ENCODE peak calls at places on chromosomes 4 and X, in five cellular contexts. T, N, V, H and D are unnamed samples.

GRCh38 chr4:10273030-10273429 is 156.4 kb upstream of the WDR1 start:
- DNase-seq in H (no peak), T (no peak), N (no peak), V (no peak), D (no peak)

GRCh38 chr4:168124008-168124641 is 31.8 kb downstream of the ANXA10 start:
- DNase-seq in H (peak; percentile 44), V (no peak), T (no peak), N (no peak), D (no peak)

GRCh38 chrX:48833531-48834138 is 1.8 kb downstream of the PCSK1N start:
- DNase-seq in V (no peak), N (no peak), H (peak; percentile 7), T (no peak), D (no peak)

GRCh38 chr4:138749303-138749702 is 266.3 kb upstream of the NOCT start:
- DNase-seq in V (peak; percentile 55), H (peak; percentile 80), N (no peak), T (no peak), D (no peak)

GRCh38 chr4:150874386-150875226 is 140.5 kb downstream of the LRBA start:
- DNase-seq in T (no peak), N (no peak), H (peak; percentile 36), V (no peak), D (no peak)

GRCh38 chrX:81304545-81304944 is 102.6 kb downstream of the SH3BGRL start:
- DNase-seq in V (no peak), T (no peak), N (no peak), H (no peak), D (no peak)

GRCh38 chr4:30116401-30116800 is 603.8 kb upstream of the PCDH7 start:
- DNase-seq in V (no peak), N (no peak), T (no peak), H (no peak), D (no peak)

GRCh38 chr4:25860586-25861421 is 2.0 kb downstream of the SEL1L3 start:
- DNase-seq in N (no peak), T (peak; percentile 40), V (no peak), H (peak; percentile 55), D (peak; percentile 73)

GRCh38 chr4:77418333-77418732 is 187.3 kb upstream of the CXCL13 start:
- DNase-seq in N (no peak), V (no peak), H (no peak), T (no peak), D (peak; percentile 5)

GRCh38 chr4:100299441-100299840 is 109.2 kb upstream of the DDIT4L start:
- DNase-seq in H (no peak), V (no peak), T (no peak), N (no peak), D (no peak)

GRCh38 chrX:47380268-47380667 is 9.9 kb downstream of the ZNF157 start:
- DNase-seq in N (no peak), T (no peak), V (no peak), H (no peak), D (no peak)

GRCh38 chrX:26778320-26778888 is 562.4 kb downstream of the MAGEB5 start:
- DNase-seq in V (no peak), H (no peak), N (no peak), T (peak; percentile 12), D (peak; percentile 19)

GRCh38 chr4:86043755-86044592 is 315.9 kb downstream of the MAPK10 start:
- DNase-seq in H (peak; percentile 68), N (peak; percentile 58), T (peak; percentile 31), V (peak; percentile 64), D (peak; percentile 57)

GRCh38 chrX:38941675-38942074 is 140.4 kb downstream of the MID1IP1 start:
- DNase-seq in V (peak; percentile 6), N (no peak), H (peak; percentile 47), T (no peak), D (no peak)

GRCh38 chrX:38514014-38514854 is 47.1 kb upstream of the TSPAN7 start:
- DNase-seq in T (no peak), V (no peak), H (no peak), N (no peak), D (no peak)

GRCh38 chr4:112633477-112634235 is 3.1 kb downstream of the ZGRF1 start:
- DNase-seq in H (peak; percentile 71), N (peak; percentile 44), T (no peak), V (peak; percentile 53), D (peak; percentile 44)

GRCh38 chr4:10015140-10015753 is 6.0 kb downstream of the SLC2A9 start:
- DNase-seq in N (peak; percentile 64), V (no peak), H (peak; percentile 58), T (no peak), D (peak; percentile 36)

GRCh38 chr4:80471701-80472100 is 136.2 kb downstream of the CFAP299 start:
- DNase-seq in N (peak; percentile 63), H (peak; percentile 47), T (no peak), V (peak; percentile 15), D (peak; percentile 41)

GRCh38 chrX:102658551-102658950 is 7.3 kb downstream of the GPRASP1 start:
- DNase-seq in T (no peak), V (peak; percentile 24), N (no peak), H (peak; percentile 8), D (no peak)

GRCh38 chr4:171594293-171594692 is 218.9 kb upstream of the GALNTL6 start:
- DNase-seq in N (no peak), V (no peak), H (no peak), T (no peak), D (no peak)

GRCh38 chr4:3300198-3300671 is 7.4 kb downstream of the RGS12 start:
- DNase-seq in N (no peak), V (no peak), T (no peak), H (no peak), D (no peak)

GRCh38 chr4:147461161-147461560 is 19.7 kb upstream of the EDNRA start:
- DNase-seq in V (no peak), H (no peak), T (no peak), N (no peak), D (no peak)

GRCh38 chr4:59966758-59967157 is 1233.4 kb upstream of the ADGRL3 start:
- DNase-seq in T (no peak), V (no peak), H (no peak), N (no peak), D (no peak)

GRCh38 chrX:134671207-134671750 is 13.0 kb upstream of the PLAC1 start:
- DNase-seq in H (no peak), T (no peak), N (no peak), V (peak; percentile 65), D (no peak)

GRCh38 chr4:17475481-17475880 is 36.4 kb downstream of the QDPR start:
- DNase-seq in V (no peak), N (no peak), H (peak; percentile 48), T (no peak), D (no peak)

GRCh38 chr4:54567327-54567726 is 90.4 kb upstream of the KIT start:
- DNase-seq in V (no peak), T (no peak), H (no peak), N (no peak), D (no peak)

DNA sequence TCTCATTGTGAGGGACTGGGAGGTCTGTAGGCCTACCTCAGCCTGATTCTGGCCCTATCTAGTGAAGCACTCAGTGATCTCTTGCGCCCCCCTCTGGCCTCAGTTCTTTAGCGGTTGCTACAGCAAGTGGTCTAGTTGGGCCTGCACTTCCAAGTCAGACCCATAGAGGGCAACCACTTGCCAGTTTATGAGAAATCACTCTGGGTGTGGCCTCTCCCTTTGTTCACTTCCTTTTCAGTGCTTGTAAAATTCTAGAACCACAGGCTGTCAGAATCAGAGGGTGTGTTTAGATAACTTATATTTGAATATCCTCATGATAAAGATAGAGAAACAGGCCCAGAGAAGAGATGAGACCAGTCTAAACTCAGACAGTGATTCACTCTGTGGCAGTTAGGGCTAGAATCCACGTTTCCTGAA is 60.9 kb upstream of the LAS1L start:
- DNase-seq in N (peak; percentile 96), H (peak; percentile 94), T (peak; percentile 84), V (peak; percentile 91), D (peak; percentile 91)
- H2AFZ ChIP-seq in N (peak overlapping the region; percentile 47), H (no peak overlapping the region), T (peak overlapping the region; percentile 64), V (no peak overlapping the region), D (peak overlapping the region; percentile 86)

GRCh38 chrX:50747471-50747900 is 66.5 kb downstream of the SHROOM4 start:
- DNase-seq in V (peak; percentile 35), H (peak; percentile 19), N (no peak), T (peak; percentile 30), D (peak; percentile 4)
- H3K4me2 ChIP-seq in V (no peak overlapping the region), H (no peak overlapping the region), N (no peak overlapping the region), T (no peak overlapping the region), D (no peak overlapping the region)

GRCh38 chr4:8861576-8862279 is 9.9 kb downstream of the HMX1 start:
- DNase-seq in N (no peak), T (no peak), V (no peak), H (no peak), D (no peak)
- H2AFZ ChIP-seq in N (no peak overlapping the region), T (no peak overlapping the region), V (no peak overlapping the region), H (no peak overlapping the region), D (no peak overlapping the region)

DNA sequence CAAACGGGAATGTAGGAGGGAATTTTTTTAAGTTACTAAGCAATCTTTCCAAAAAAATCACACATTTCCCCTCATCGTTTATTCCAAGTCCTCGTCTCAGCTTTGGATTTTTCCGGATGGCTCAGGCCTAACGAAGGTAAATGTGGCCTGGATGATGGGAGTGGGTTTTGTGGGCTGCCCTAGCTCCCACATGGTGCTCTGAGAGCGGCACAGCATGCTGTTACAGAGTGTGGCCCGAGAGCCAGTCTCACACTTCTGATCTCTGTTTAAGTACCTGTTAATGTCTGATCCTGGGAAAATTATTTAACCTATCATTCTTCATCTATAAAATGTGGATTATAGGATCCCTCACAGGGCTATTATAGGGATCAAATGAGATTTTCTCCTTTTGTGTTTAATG is 38.2 kb upstream of the ADAM29 start:
- DNase-seq in V (no peak), N (no peak), H (no peak), T (no peak), D (no peak)
- H3K4me2 ChIP-seq in V (no peak overlapping the region), N (no peak overlapping the region), H (no peak overlapping the region), T (no peak overlapping the region), D (no peak overlapping the region)

GRCh38 chr4:120850048-120850599 is 72.4 kb downstream of the PRDM5 start:
- DNase-seq in V (no peak), N (no peak), T (no peak), H (peak; percentile 28), D (no peak)
- H2AFZ ChIP-seq in V (no peak overlapping the region), N (no peak overlapping the region), T (no peak overlapping the region), H (no peak overlapping the region), D (no peak overlapping the region)

DNA sequence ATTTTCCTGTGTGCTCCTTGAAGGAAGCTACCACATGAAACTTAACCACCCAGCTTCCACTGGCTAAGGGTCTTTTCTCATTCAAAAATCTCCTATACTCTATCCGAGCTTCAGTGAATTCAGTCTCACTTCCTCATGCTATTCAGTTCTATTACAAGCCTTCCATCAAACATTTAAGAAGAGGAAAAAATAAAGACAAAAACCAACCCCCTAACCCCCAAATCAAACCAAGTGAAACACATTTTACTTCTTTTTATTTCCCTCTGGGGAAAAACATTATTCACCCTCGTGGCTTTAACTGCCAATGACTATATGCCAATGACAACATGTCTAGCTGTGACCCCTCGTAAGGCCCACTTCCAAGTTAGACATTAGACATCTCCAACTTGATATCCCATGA is 16.2 kb upstream of the WDR19 start:
- DNase-seq in H (no peak), V (no peak), N (no peak), T (no peak), D (peak; percentile 86)
- H3K4me2 ChIP-seq in H (no peak overlapping the region), V (no peak overlapping the region), N (no peak overlapping the region), T (no peak overlapping the region), D (peak overlapping the region; percentile 77)

DNA sequence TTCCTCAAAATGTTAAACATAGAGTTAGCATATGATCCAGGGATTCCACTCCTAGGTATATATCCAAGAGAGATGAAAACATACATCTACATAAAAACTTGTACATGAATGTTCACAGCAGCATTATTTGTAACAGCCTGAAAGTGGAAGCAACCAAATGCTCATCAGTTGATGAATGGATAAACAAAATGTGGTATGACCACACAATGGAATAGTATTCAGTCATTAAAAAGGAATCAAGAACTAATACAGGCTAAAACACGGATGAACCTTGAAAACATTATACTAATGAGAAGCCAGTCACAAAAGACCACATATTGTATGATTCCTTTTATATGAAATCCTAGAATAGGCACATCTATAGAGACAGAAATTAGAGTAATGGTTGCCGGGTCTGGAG is 42.7 kb upstream of the IQSEC2 start:
- DNase-seq in T (no peak), H (no peak), N (no peak), V (no peak), D (no peak)
- H2AFZ ChIP-seq in T (no peak overlapping the region), H (no peak overlapping the region), N (no peak overlapping the region), V (no peak overlapping the region), D (no peak overlapping the region)